ENCODE peak calls at places on chromosomes 13 and 19, in nine cellular contexts. S is heart left ventricle, M is IMR-90, P is Peyer's patch, R is uterus, A is esophagus squamous epithelium, Y is ovary, F is prostate gland, K is NB4. O is an unnamed sample.

GRCh38 chr19:16586477-16586871 is 14.3 kb upstream of the SLC35E1 start:
- DNase-seq in S (no peak), M (no peak), P (no peak), R (no peak), A (no peak), Y (no peak), F (no peak), K (no peak), O (no peak)

GRCh38 chr19:42288881-42289555 is 12.9 kb upstream of the PRR19 start:
- DNase-seq in S (no peak), M (no peak), P (no peak), R (no peak), A (no peak), Y (peak; percentile 17), F (no peak), K (no peak), O (no peak)

GRCh38 chr13:113876341-113877148 is 12.7 kb upstream of the GAS6 start:
- DNase-seq in S (no peak), M (no peak), P (no peak), R (no peak), A (no peak), Y (no peak), F (no peak), K (no peak), O (no peak)

GRCh38 chr19:13978306-13978705 is 26.0 kb downstream of the DCAF15 start:
- DNase-seq in S (peak; percentile 94), M (no peak), P (peak; percentile 66), R (peak; percentile 91), A (no peak), Y (peak; percentile 86), F (peak; percentile 81), K (no peak), O (peak; percentile 71)

GRCh38 chr19:14871619-14872230 is 14.2 kb downstream of the OR7A17 start:
- DNase-seq in S (no peak), M (peak; percentile 11), P (no peak), R (no peak), A (no peak), Y (no peak), F (no peak), K (peak; percentile 79), O (no peak)

GRCh38 chr19:21835429-21835809 is 563 bp downstream of the ZNF43 start:
- DNase-seq in S (no peak), M (no peak), P (no peak), R (no peak), A (no peak), Y (no peak), F (no peak), K (no peak), O (no peak)

GRCh38 chr13:105543742-105544141 is 991.7 kb downstream of the EFNB2 start:
- DNase-seq in S (no peak), M (no peak), P (no peak), R (no peak), A (no peak), Y (no peak), F (no peak), K (no peak), O (no peak)

GRCh38 chr13:110261166-110262081 is 45.5 kb downstream of the COL4A1 start:
- DNase-seq in S (no peak), M (no peak), P (no peak), R (no peak), A (no peak), Y (no peak), F (no peak), K (no peak), O (no peak)

GRCh38 chr19:46639356-46640061 is 3.5 kb upstream of the GNG8 start:
- DNase-seq in S (peak; percentile 68), M (peak; percentile 58), P (no peak), R (peak; percentile 89), A (no peak), Y (peak; percentile 77), F (no peak), K (peak; percentile 90), O (no peak)

DNA sequence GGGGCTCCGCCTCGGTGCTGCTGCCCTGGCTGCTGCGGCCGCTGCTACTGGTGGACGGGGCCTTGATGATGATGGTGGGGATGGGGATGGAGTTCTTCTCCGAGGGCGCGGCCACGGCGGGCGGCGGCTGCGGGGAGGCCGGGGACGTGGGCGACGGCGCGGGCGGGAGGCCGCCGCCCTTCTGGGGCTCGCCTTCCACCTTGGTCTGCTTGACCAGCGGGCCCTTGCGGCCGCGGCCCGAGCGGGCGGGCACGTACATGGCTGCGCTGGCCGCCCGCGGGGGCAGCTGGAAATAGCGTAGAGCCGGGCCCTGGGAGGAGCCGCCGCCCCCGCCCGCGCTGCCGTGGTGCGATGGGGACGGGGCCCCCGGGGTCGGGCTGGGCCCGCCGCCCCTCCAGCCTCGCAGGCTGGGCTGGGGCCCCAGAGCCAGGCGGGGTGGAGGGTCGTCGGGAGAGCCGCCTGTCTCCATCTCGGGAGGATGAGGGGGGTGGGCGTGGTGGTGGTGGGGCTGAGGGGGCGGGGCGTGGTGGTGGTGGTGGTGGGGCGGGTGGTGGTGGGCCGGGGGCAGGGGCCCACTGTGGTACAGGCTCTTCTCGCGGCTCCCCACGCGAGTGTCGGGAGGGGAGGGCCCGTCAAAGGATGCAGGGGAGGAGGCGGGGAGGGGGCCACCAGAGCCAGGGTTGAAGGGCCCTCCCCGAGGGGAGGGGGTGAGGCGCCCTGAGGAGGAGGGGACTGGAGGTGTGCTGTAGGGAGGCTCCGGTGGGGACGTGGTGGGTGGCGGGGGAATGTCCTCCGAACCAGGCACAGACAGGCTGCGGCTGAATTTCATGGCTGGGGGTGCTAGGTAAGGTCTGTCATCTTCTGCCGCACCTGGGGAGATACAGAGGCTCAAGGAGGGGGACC is 19.4 kb downstream of the C19orf81 start:
- DNase-seq in S (no peak), M (no peak), P (no peak), R (no peak), A (no peak), Y (no peak), F (no peak), K (no peak), O (no peak)
- H3K4me3 ChIP-seq in S (no peak overlapping the region), M (no peak overlapping the region), P (no peak overlapping the region), R (no peak overlapping the region), A (no peak overlapping the region), Y (no peak overlapping the region), F (no peak overlapping the region), K (no peak overlapping the region), O (no peak overlapping the region)

DNA sequence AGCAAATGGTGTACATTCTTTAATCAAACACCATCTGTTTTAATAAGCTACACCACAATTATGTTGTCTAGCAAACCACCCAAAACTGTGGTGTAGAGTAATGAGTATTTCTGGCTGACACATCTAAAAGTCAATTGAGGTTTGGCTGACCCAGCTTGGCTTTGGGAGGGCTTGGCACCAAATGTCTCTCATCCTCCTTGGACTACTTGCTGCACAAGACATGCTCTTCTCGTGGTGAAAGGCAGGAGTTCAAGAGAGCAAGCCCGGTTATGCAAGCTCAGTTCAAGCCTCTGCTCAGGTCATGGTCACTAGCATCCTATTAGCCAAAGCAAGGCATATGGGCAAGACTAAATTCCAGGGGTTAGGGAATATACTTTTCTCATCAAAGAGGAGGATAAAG is 37.1 kb downstream of the LACC1 start:
- DNase-seq in S (no peak), M (no peak), P (no peak), R (no peak), A (no peak), Y (no peak), F (no peak), K (no peak), O (no peak)
- TF ChIP-seq CTCF in S (no peak), M (no peak), P (no peak), R (no peak), A (no peak), Y (no peak), F (no peak), K (no peak), O (no peak)

DNA sequence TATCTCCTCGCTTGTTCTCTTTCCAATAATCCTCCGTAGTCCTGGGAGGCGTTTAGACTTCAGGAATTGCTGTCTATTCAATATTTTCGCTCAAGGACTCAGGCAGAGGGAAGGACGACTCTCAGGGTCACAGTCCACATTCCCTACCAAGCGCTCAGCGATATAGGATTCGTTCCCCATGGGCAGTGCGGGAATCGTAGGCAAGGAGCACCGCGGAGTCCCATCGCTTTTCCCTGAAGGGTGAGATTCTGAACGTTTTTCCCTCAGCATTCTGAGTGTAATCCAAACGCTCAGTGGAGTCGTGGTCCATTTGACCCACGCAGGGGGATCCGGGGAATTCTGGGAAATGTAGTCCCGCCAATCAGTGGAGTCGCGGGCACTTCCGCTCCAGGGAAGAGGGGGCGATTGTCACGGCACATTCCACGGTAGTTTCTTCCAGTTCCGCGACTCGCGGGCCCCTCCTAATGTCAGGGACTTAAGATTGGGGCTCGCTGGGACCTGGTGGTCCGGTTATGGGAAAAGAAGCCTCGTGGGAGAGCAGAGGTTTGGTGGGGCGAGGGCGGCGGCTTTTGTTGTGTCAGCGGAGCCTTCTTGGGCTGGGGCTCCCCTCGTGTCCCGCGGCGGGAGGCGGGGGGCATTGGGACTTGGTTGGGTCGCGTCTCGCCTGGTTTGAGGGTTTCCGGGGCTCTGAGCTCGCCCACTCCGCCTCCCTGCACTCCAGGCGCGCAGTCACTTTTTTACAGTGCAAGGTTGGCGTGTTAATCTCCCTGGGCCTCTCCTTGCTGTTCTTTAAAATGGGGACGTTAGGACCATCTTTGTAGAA is at the start of gene ZNF234:
- DNase-seq in S (peak; percentile 91), M (peak; percentile 85), P (peak; percentile 79), R (peak; percentile 83), A (no peak), Y (peak; percentile 81), F (peak; percentile 85), K (peak; percentile 80), O (peak; percentile 79)
- TF ChIP-seq POLR2A in S (peak; percentile 54), M (no peak), P (no peak), R (no peak), A (no peak), Y (no peak), F (no peak), K (no peak), O (no peak)

GRCh38 chr19:37979547-37980082 is 72.6 kb downstream of the SIPA1L3 start:
- DNase-seq in S (no peak), M (no peak), P (peak; percentile 55), R (no peak), A (no peak), Y (no peak), F (peak; percentile 72), K (no peak), O (no peak)
- H3K4me3 ChIP-seq in S (no peak overlapping the region), M (no peak overlapping the region), P (no peak overlapping the region), R (no peak overlapping the region), A (no peak overlapping the region), Y (no peak overlapping the region), F (no peak overlapping the region), K (no peak overlapping the region), O (no peak overlapping the region)

O was measured in tibial nerve.